ENCODE peak calls at places on chromosome 11, in four cellular contexts. One of them, this sample, is unnamed.

GRCh38 chr11:120703358-120704152 is 192.0 kb downstream of the GRIK4 start:
- DNase-seq in GM10248: no peak
- DNase-seq in neural progenitor cell: no peak
- DNase-seq in choroid plexus epithelial cell: no peak
- DNase-seq in this sample: no peak

GRCh38 chr11:74989269-74989655 is 529 bp downstream of the NEU3 start:
- DNase-seq in GM10248: peak; percentile 22
- DNase-seq in neural progenitor cell: peak; percentile 16
- DNase-seq in choroid plexus epithelial cell: peak; percentile 41
- DNase-seq in this sample: no peak

GRCh38 chr11:124170801-124171586 is 12.2 kb upstream of the OR10D3 start:
- DNase-seq in neural progenitor cell: no peak
- DNase-seq in choroid plexus epithelial cell: no peak
- DNase-seq in GM10248: no peak
- DNase-seq in this sample: no peak

GRCh38 chr11:130999992-131000770 is 83.9 kb upstream of the SNX19 start:
- DNase-seq in GM10248: no peak
- DNase-seq in neural progenitor cell: no peak
- DNase-seq in choroid plexus epithelial cell: peak; percentile 86
- DNase-seq in this sample: no peak

GRCh38 chr11:61460986-61461385 is 31.1 kb downstream of the SDHAF2 start:
- DNase-seq in neural progenitor cell: no peak
- DNase-seq in choroid plexus epithelial cell: no peak
- DNase-seq in GM10248: no peak
- DNase-seq in this sample: no peak

GRCh38 chr11:28123151-28123571 is 15.0 kb downstream of the METTL15 start:
- DNase-seq in GM10248: no peak
- DNase-seq in neural progenitor cell: no peak
- DNase-seq in choroid plexus epithelial cell: peak; percentile 75
- DNase-seq in this sample: no peak

GRCh38 chr11:134517621-134518293 is 105.7 kb upstream of the B3GAT1 start:
- DNase-seq in GM10248: no peak
- DNase-seq in choroid plexus epithelial cell: no peak
- DNase-seq in neural progenitor cell: no peak
- DNase-seq in this sample: no peak

GRCh38 chr11:124612567-124613245 is 1.5 kb downstream of the PANX3 start:
- DNase-seq in GM10248: no peak
- DNase-seq in choroid plexus epithelial cell: peak; percentile 48
- DNase-seq in neural progenitor cell: peak; percentile 40
- DNase-seq in this sample: no peak

GRCh38 chr11:131584694-131585592 is 214.5 kb downstream of the NTM start:
- DNase-seq in choroid plexus epithelial cell: no peak
- DNase-seq in GM10248: peak; percentile 25
- DNase-seq in neural progenitor cell: peak; percentile 64
- DNase-seq in this sample: no peak

GRCh38 chr11:71373791-71374454 is 74.3 kb downstream of the DHCR7 start:
- DNase-seq in neural progenitor cell: no peak
- DNase-seq in GM10248: peak; percentile 26
- DNase-seq in choroid plexus epithelial cell: no peak
- DNase-seq in this sample: no peak

GRCh38 chr11:47523491-47524199 is 29.3 kb downstream of the CELF1 start:
- DNase-seq in choroid plexus epithelial cell: peak; percentile 93
- DNase-seq in GM10248: no peak
- DNase-seq in neural progenitor cell: no peak
- DNase-seq in this sample: peak; percentile 61

GRCh38 chr11:76835030-76835429 is 25.7 kb upstream of the ACER3 start:
- DNase-seq in GM10248: no peak
- DNase-seq in choroid plexus epithelial cell: no peak
- DNase-seq in neural progenitor cell: no peak
- DNase-seq in this sample: no peak

GRCh38 chr11:557328-558132 is 3.0 kb downstream of the LMNTD2 start:
- DNase-seq in GM10248: no peak
- DNase-seq in neural progenitor cell: no peak
- DNase-seq in choroid plexus epithelial cell: no peak
- DNase-seq in this sample: no peak

GRCh38 chr11:12213920-12214319 is 103.5 kb downstream of the MICAL2 start:
- DNase-seq in GM10248: no peak
- DNase-seq in neural progenitor cell: no peak
- DNase-seq in choroid plexus epithelial cell: no peak
- DNase-seq in this sample: no peak

GRCh38 chr11:26703792-26704191 is 18.1 kb downstream of the SLC5A12 start:
- DNase-seq in GM10248: no peak
- DNase-seq in neural progenitor cell: peak; percentile 25
- DNase-seq in choroid plexus epithelial cell: peak; percentile 9
- DNase-seq in this sample: no peak

GRCh38 chr11:122900803-122901202 is 18.2 kb downstream of the JHY start:
- DNase-seq in neural progenitor cell: no peak
- DNase-seq in choroid plexus epithelial cell: peak; percentile 59
- DNase-seq in GM10248: peak; percentile 20
- DNase-seq in this sample: no peak

GRCh38 chr11:22244986-22245592 is 52.2 kb downstream of the ANO5 start:
- DNase-seq in choroid plexus epithelial cell: peak; percentile 59
- DNase-seq in neural progenitor cell: peak; percentile 79
- DNase-seq in GM10248: peak; percentile 5
- DNase-seq in this sample: peak; percentile 46

GRCh38 chr11:44998051-44998450 is 47.4 kb upstream of the TP53I11 start:
- DNase-seq in GM10248: no peak
- DNase-seq in choroid plexus epithelial cell: no peak
- DNase-seq in neural progenitor cell: no peak
- DNase-seq in this sample: no peak

GRCh38 chr11:76752321-76753175 is 30.6 kb upstream of the TSKU start:
- DNase-seq in choroid plexus epithelial cell: peak; percentile 45
- DNase-seq in GM10248: no peak
- DNase-seq in neural progenitor cell: no peak
- DNase-seq in this sample: peak; percentile 38

GRCh38 chr11:117606211-117606610 is 190.8 kb downstream of the DSCAML1 start:
- DNase-seq in neural progenitor cell: no peak
- DNase-seq in GM10248: peak; percentile 72
- DNase-seq in choroid plexus epithelial cell: no peak
- DNase-seq in this sample: no peak

GRCh38 chr11:46347637-46348311 is 511 bp downstream of the DGKZ start:
- DNase-seq in choroid plexus epithelial cell: no peak
- DNase-seq in neural progenitor cell: no peak
- DNase-seq in GM10248: no peak
- DNase-seq in this sample: no peak

GRCh38 chr11:22869325-22869724 is 9.1 kb upstream of the CCDC179 start:
- DNase-seq in GM10248: no peak
- DNase-seq in neural progenitor cell: no peak
- DNase-seq in choroid plexus epithelial cell: no peak
- DNase-seq in this sample: no peak

GRCh38 chr11:77151804-77152513 is 23.9 kb downstream of the MYO7A start:
- DNase-seq in neural progenitor cell: no peak
- DNase-seq in choroid plexus epithelial cell: peak; percentile 61
- DNase-seq in GM10248: no peak
- DNase-seq in this sample: no peak

GRCh38 chr11:79019981-79020380 is 420.8 kb downstream of the TENM4 start:
- DNase-seq in GM10248: no peak
- DNase-seq in neural progenitor cell: peak; percentile 18
- DNase-seq in choroid plexus epithelial cell: no peak
- DNase-seq in this sample: no peak

GRCh38 chr11:36394056-36394455 is 98.0 kb downstream of the PRR5L start:
- DNase-seq in choroid plexus epithelial cell: no peak
- DNase-seq in neural progenitor cell: no peak
- DNase-seq in GM10248: no peak
- DNase-seq in this sample: no peak

GRCh38 chr11:134030853-134031252 is 38.0 kb upstream of the JAM3 start:
- DNase-seq in GM10248: no peak
- DNase-seq in choroid plexus epithelial cell: no peak
- DNase-seq in neural progenitor cell: peak; percentile 57
- DNase-seq in this sample: no peak

GRCh38 chr11:45803981-45804805 is 756 bp upstream of the SLC35C1 start:
- DNase-seq in neural progenitor cell: peak; percentile 79
- DNase-seq in choroid plexus epithelial cell: peak; percentile 54
- DNase-seq in GM10248: peak; percentile 59
- DNase-seq in this sample: peak; percentile 72

DNA sequence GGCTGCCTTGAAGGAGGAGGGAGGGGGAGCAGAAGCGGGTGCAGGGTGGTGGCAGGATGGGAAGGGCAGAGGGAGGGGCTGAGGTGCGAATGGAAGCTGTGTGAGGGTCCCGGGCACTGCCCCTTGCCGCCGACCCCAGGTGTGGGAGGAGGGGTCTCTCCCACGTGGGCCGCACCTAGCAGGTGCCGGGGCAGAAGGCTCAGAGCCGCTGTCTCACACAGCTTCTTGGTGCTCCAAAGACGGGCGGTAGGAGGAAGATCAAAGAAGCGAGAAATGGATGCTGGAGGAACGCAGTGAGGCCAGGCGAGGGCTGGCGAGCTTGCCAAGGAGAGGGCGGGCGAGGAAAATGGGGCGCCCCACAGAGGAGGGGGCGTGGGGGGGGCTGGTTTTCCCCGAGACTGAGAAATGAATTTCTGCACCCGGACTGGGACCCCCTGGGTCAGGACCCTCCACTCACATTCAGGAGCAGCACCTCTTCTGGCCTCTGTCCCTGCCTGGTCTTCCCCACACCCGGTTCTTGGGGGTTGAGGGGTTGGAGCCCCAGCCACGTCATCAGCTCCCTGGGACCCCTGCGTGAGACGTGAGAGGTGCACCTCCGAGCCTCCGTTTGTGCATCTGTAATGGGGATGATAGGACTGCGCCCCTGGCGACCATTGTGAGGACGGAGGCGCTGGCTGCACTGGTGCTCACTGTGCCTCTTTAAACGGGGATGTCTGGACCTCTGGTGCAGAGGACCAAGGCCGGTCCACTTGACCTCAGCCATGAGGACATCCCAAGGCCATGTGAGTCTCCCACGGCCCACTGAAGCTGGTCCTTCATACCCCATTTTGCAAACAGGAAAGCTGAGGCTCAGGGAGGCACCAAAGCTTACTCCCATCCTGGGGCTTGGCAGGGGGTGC is 16.8 kb downstream of the LSP1 start:
- DNase-seq in choroid plexus epithelial cell: no peak
- DNase-seq in GM10248: no peak
- DNase-seq in neural progenitor cell: peak; percentile 30
- DNase-seq in this sample: no peak
- TF ChIP-seq CTCF in choroid plexus epithelial cell: no peak
- TF ChIP-seq CTCF in GM10248: no peak
- TF ChIP-seq CTCF in neural progenitor cell: peak; percentile 37
- TF ChIP-seq CTCF in this sample: no peak

DNA sequence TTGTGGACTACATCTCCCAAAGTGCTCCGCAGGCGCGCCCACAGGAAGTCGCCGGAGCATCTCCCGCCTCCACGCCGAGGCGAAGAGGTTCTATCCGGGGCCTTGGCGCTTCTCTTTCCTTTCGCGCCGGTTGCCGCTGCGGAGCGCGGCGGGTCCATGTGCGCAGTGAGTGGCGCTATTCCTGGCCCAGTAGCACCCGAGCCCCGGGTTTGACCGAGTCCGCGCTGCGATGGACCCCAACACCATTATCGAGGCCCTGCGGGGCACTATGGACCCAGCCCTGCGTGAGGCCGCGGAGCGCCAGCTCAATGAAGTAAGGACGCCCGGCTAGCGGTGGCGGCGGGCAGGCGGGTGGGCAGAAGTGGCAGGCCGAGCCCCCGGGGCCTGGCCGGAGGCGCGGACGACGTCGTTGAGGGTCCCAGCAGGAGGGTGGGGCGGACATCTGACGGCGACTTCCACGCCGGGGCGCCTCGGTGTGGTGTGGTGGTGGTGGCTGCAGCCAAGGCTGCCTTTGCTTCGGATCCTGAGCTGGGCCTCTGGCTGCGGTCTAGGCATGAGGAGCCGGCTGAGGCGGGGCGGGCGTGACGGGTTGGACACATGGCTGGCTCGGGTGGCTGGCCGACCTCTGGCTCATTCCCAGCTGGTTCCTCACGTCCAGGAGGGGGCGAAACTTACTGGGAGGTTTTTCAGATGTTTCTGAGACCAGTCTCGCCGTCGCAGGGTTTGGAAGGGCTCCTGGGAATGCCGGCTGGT is at the start of gene IPO7:
- DNase-seq in choroid plexus epithelial cell: peak; percentile 95
- DNase-seq in GM10248: peak; percentile 94
- DNase-seq in neural progenitor cell: peak; percentile 95
- DNase-seq in this sample: peak; percentile 88
- TF ChIP-seq CTCF in choroid plexus epithelial cell: peak; percentile 53
- TF ChIP-seq CTCF in GM10248: peak; percentile 19
- TF ChIP-seq CTCF in neural progenitor cell: peak; percentile 33
- TF ChIP-seq CTCF in this sample: peak; percentile 44

DNA sequence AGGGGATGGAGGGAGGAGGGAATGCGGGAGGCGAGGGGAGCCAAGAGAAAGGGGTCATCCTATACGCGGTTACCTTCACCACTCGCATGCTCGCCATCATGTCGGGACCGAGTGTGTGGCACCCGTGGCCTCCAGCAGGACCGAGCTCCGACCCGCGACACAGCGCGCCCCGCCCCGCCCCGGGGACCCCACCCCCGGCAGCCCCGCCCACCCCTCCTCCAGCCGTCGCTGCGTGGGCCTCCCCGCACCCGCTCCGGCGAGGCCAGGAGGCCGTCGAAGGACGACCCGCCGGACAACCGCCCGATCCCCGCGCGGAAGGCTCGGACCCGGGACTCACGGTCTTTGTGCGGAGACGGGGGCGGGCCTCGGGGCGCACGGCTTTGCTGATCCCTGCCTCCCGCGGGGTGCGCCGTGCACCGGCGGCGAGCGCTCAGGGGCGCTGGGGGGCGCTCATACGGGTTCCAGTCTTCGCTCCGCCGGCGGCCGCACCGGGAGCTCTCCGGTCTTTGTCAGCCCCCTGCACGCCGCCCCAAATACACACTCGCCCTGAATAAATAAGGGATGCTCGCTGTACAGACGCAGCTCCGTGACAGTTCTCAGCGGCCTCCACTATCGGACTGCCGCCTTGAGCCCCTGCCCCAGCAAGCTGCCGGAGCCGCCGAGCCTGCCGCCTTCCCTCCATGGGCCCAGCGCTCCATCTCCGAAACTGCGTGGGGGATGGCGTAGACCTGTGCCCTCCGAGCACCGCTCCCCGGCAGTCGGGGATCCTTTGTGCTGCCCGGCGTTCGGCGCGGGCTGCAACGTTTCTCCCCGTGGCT is at the start of gene UBE2L6:
- DNase-seq in neural progenitor cell: peak; percentile 92
- DNase-seq in GM10248: peak; percentile 79
- DNase-seq in choroid plexus epithelial cell: peak; percentile 30
- DNase-seq in this sample: peak; percentile 61
- TF ChIP-seq CTCF in neural progenitor cell: peak; percentile 87
- TF ChIP-seq CTCF in GM10248: peak; percentile 91
- TF ChIP-seq CTCF in choroid plexus epithelial cell: no peak
- TF ChIP-seq CTCF in this sample: peak; percentile 98

GRCh38 chr11:2954263-2954662 is 25.0 kb upstream of the PHLDA2 start:
- DNase-seq in choroid plexus epithelial cell: no peak
- DNase-seq in GM10248: no peak
- DNase-seq in neural progenitor cell: no peak
- DNase-seq in this sample: no peak
- TF ChIP-seq CTCF in choroid plexus epithelial cell: no peak
- TF ChIP-seq CTCF in GM10248: no peak
- TF ChIP-seq CTCF in neural progenitor cell: no peak
- TF ChIP-seq CTCF in this sample: no peak

DNA sequence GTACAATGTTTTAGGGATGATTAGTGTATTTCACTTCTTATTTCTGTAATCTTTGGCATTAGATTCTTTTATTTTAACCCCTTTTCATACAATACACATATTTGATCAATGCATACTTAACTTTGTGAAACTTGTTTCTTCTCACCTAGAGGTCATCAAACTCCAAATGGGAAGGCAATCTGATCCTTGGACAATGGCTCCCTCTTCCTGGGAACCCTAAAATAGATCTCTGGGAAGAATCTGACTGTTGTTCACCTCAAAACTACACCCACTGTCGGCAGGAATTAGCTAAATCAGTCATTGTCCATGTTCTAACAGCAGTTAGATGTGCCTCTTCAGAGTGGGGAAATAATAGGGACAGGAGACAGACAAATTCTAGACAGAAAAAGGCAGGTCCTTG is 707.4 kb upstream of the CHORDC1 start:
- DNase-seq in neural progenitor cell: no peak
- DNase-seq in GM10248: no peak
- DNase-seq in choroid plexus epithelial cell: no peak
- DNase-seq in this sample: no peak
- TF ChIP-seq CTCF in neural progenitor cell: no peak
- TF ChIP-seq CTCF in GM10248: no peak
- TF ChIP-seq CTCF in choroid plexus epithelial cell: no peak
- TF ChIP-seq CTCF in this sample: no peak

This sample was measured in CD14-positive monocyte.